ENCODE peak calls at places on chromosomes 3 and 15, in six cellular contexts. K, L, V, J, Z and N are unnamed samples. For H3K4me1, the result is how much of the 10 kb centered on the place peaks cover.

GRCh38 chr15:78737187-78737820 is 74.0 kb downstream of the ADAMTS7 start:
- DNase-seq in V (no peak), Z (no peak), K (no peak), J (no peak), L (no peak), N (no peak)

GRCh38 chr3:194637066-194637465 is 3.8 kb upstream of the TMEM44 start:
- DNase-seq in V (no peak), L (peak), K (no peak), J (no peak), Z (no peak), N (no peak)

GRCh38 chr3:38361496-38361895 is 14.9 kb downstream of the XYLB start:
- DNase-seq in K (no peak), L (no peak), J (no peak), V (no peak), Z (no peak), N (no peak)

GRCh38 chr3:9196009-9196408 is 53.4 kb downstream of the SRGAP3 start:
- DNase-seq in V (no peak), J (no peak), Z (no peak), K (no peak), L (no peak), N (no peak)

GRCh38 chr3:17195856-17196604 is 311.3 kb downstream of the PLCL2 start:
- DNase-seq in L (no peak), J (peak), Z (no peak), V (no peak), K (peak), N (no peak)

GRCh38 chr3:196216081-196216564 is at the start of gene SLC51A:
- DNase-seq in K (no peak), J (no peak), V (no peak), L (no peak), Z (peak), N (no peak)

GRCh38 chr15:40746916-40747418 is 8.1 kb downstream of the RMDN3 start:
- DNase-seq in Z (no peak), L (no peak), J (peak), V (no peak), K (peak), N (no peak)

GRCh38 chr15:92492556-92492955 is 98.9 kb downstream of the ST8SIA2 start:
- DNase-seq in L (no peak), Z (no peak), K (no peak), J (no peak), V (no peak), N (no peak)

GRCh38 chr3:12363397-12364195 is 74.7 kb downstream of the PPARG start:
- DNase-seq in L (no peak), V (no peak), Z (no peak), J (no peak), K (peak), N (no peak)

GRCh38 chr3:32440481-32441350 is 49.1 kb downstream of the CMTM7 start:
- DNase-seq in V (no peak), J (no peak), K (no peak), Z (peak), L (peak), N (no peak)

GRCh38 chr3:33980252-33980651 is 181.8 kb downstream of the PDCD6IP start:
- DNase-seq in J (peak), K (peak), V (peak), Z (no peak), L (peak), N (no peak)

DNA sequence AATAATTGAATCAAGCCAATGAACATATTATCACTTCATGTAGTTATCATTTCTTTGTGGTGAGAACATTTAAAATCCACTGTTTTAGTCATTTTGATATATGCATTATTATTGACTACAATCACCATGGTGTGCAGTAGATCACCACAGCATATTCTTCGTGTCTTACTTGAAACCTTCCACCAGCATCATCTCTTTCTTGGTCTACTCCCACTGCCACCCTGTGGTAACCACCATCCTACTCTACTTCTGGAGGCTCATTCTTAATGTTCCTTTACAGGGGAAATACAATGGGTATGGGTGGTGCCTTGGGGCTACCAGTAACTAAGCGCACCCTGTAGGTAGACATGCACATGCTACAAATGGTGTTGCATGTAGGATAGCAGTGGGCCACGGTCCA is 25.4 kb downstream of the PXK start:
- DNase-seq in K (no peak), L (no peak), Z (no peak), J (no peak), V (no peak), N (no peak)
- H3K4me1 ChIP-seq in K (under half), L (under half), Z (under half), J (under half), V (under half), N (under half)

GRCh38 chr15:74245342-74245931 is 9.3 kb downstream of the CCDC33 start:
- DNase-seq in J (no peak), K (no peak), V (no peak), L (no peak), Z (no peak), N (no peak)
- H3K27ac ChIP-seq in J (no peak), K (no peak), V (no peak), L (no peak), Z (no peak), N (no peak)

GRCh38 chr3:100606894-100607512 is 2.4 kb upstream of the ADGRG7 start:
- DNase-seq in J (no peak), Z (no peak), L (no peak), K (no peak), V (no peak), N (no peak)
- TF ChIP-seq CTCF in J (no peak), Z (no peak), L (no peak), K (no peak), V (no peak), N (no peak)

GRCh38 chr15:68601206-68602197 is 22.7 kb downstream of the CORO2B start:
- DNase-seq in J (no peak), V (no peak), L (no peak), Z (no peak), K (peak), N (no peak)
- H3K4me1 ChIP-seq in J (under half), V (under half), L (under half), Z (under half), K (under half), N (under half)

GRCh38 chr3:129621626-129622417 is 15.3 kb upstream of the PLXND1 start:
- DNase-seq in Z (peak), V (no peak), L (no peak), J (no peak), K (no peak), N (peak)

GRCh38 chr3:129623447-129624118 is 17.1 kb upstream of the PLXND1 start:
- DNase-seq in K (peak), Z (peak), V (no peak), J (no peak), L (no peak), N (peak)

GRCh38 chr3:129622418-129622872 is 16.0 kb upstream of the PLXND1 start:
- DNase-seq in K (no peak), L (no peak), Z (peak), J (no peak), V (no peak), N (peak)

GRCh38 chr3:129624347-129625070 is 18.0 kb upstream of the PLXND1 start:
- DNase-seq in V (no peak), K (peak), J (no peak), L (no peak), Z (peak), N (peak)

DNA sequence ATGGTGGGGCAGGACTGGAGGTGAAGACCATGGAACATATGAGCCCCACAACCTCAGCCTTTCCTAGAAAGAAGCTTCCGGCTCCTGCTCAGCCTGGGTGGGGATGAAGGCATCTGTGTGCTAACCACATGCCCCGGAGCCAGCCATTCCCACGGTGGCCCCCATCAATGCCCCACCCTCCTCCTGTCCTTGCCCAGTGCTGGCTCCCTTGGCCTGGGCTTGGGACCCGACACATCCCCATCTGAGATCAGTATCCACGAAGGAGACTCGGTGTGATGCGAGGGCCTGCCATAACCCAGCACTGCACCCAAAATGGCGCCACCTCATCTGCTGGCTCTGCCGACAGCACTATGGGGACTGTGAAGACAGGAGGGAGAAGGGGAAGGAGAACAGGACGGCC is 16.5 kb upstream of the PLXND1 start:
- DNase-seq in K (no peak), Z (peak), V (no peak), J (no peak), L (no peak), N (peak)
- H3K27ac ChIP-seq in K (no peak), Z (peak), V (no peak), J (no peak), L (no peak), N (peak)

DNA sequence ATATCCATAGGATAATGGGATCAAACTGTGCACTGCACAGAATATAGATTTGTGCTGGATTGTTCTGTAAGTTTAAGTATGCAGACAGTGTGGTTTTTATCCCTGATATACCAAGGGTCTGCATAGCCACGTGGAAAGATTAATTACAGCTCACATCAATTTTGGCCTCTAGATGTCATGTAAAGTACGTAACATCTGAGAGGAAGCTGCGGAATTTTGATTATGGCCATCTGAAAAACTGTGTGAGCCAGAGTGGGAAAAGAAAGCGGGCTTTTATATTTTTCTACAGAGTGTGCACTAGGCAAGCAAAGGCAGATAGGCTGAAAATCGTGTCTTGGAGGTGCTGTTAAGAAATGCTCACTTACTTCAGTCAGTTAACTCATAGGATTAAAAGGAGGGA is 562.7 kb downstream of the GBE1 start:
- DNase-seq in J (no peak), L (no peak), K (peak), V (no peak), Z (no peak), N (no peak)
- TF ChIP-seq CTCF in J (no peak), L (no peak), K (no peak), V (no peak), Z (no peak), N (no peak)